ENCODE peak calls at places on chromosomes 13 and 19, in seven cellular contexts. One of them, this sample, is unnamed.

GRCh38 chr13:57630661-57631606 is 610 bp upstream of the PCDH17 start:
- DNase-seq in Peyer's patch: no peak
- DNase-seq in IMR-90: no peak
- DNase-seq in fibroblast of villous mesenchyme: no peak
- DNase-seq in HL-60: no peak
- DNase-seq in brain microvascular endothelial cell: peak
- DNase-seq in K562: no peak
- DNase-seq in this sample: no peak

GRCh38 chr13:50805805-50806204 is 37.7 kb downstream of the DLEU7 start:
- DNase-seq in Peyer's patch: no peak
- DNase-seq in IMR-90: peak
- DNase-seq in fibroblast of villous mesenchyme: peak
- DNase-seq in HL-60: no peak
- DNase-seq in brain microvascular endothelial cell: no peak
- DNase-seq in K562: no peak
- DNase-seq in this sample: no peak

GRCh38 chr19:41904118-41904870 is 21.3 kb downstream of the ARHGEF1 start:
- DNase-seq in Peyer's patch: peak
- DNase-seq in IMR-90: no peak
- DNase-seq in fibroblast of villous mesenchyme: no peak
- DNase-seq in HL-60: no peak
- DNase-seq in brain microvascular endothelial cell: no peak
- DNase-seq in K562: no peak
- DNase-seq in this sample: no peak

GRCh38 chr13:89514534-89515312 is 1832.8 kb upstream of the MIR17HG start:
- DNase-seq in Peyer's patch: no peak
- DNase-seq in IMR-90: peak
- DNase-seq in fibroblast of villous mesenchyme: peak
- DNase-seq in HL-60: no peak
- DNase-seq in brain microvascular endothelial cell: peak
- DNase-seq in K562: no peak
- DNase-seq in this sample: no peak

GRCh38 chr19:6811906-6812305 is 39.4 kb downstream of the VAV1 start:
- DNase-seq in Peyer's patch: no peak
- DNase-seq in IMR-90: peak
- DNase-seq in fibroblast of villous mesenchyme: peak
- DNase-seq in HL-60: no peak
- DNase-seq in brain microvascular endothelial cell: peak
- DNase-seq in K562: peak
- DNase-seq in this sample: no peak

GRCh38 chr13:75870397-75870801 is 234.3 kb downstream of the LMO7 start:
- DNase-seq in Peyer's patch: no peak
- DNase-seq in IMR-90: peak
- DNase-seq in fibroblast of villous mesenchyme: peak
- DNase-seq in HL-60: no peak
- DNase-seq in brain microvascular endothelial cell: no peak
- DNase-seq in K562: peak
- DNase-seq in this sample: no peak

GRCh38 chr19:43148233-43148632 is 38.1 kb downstream of the PSG5 start:
- DNase-seq in Peyer's patch: no peak
- DNase-seq in IMR-90: peak
- DNase-seq in fibroblast of villous mesenchyme: peak
- DNase-seq in HL-60: no peak
- DNase-seq in brain microvascular endothelial cell: peak
- DNase-seq in K562: no peak
- DNase-seq in this sample: no peak

GRCh38 chr13:80083516-80084085 is 257.3 kb downstream of the SPRY2 start:
- DNase-seq in Peyer's patch: no peak
- DNase-seq in IMR-90: peak
- DNase-seq in fibroblast of villous mesenchyme: peak
- DNase-seq in HL-60: no peak
- DNase-seq in brain microvascular endothelial cell: no peak
- DNase-seq in K562: no peak
- DNase-seq in this sample: no peak

GRCh38 chr13:33017410-33017929 is 1.2 kb downstream of the KL start:
- DNase-seq in Peyer's patch: peak
- DNase-seq in IMR-90: peak
- DNase-seq in fibroblast of villous mesenchyme: peak
- DNase-seq in HL-60: peak
- DNase-seq in brain microvascular endothelial cell: no peak
- DNase-seq in K562: peak
- DNase-seq in this sample: peak

GRCh38 chr13:84844473-84844872 is 954.7 kb downstream of the SLITRK6 start:
- DNase-seq in Peyer's patch: no peak
- DNase-seq in IMR-90: no peak
- DNase-seq in fibroblast of villous mesenchyme: no peak
- DNase-seq in HL-60: no peak
- DNase-seq in brain microvascular endothelial cell: no peak
- DNase-seq in K562: no peak
- DNase-seq in this sample: no peak

GRCh38 chr13:114167445-114167844 is 11.6 kb upstream of the CFAP97D2 start:
- DNase-seq in Peyer's patch: no peak
- DNase-seq in IMR-90: peak
- DNase-seq in fibroblast of villous mesenchyme: no peak
- DNase-seq in HL-60: no peak
- DNase-seq in brain microvascular endothelial cell: no peak
- DNase-seq in K562: no peak
- DNase-seq in this sample: no peak

GRCh38 chr13:100710176-100710575 is 35.6 kb upstream of the TMTC4 start:
- DNase-seq in Peyer's patch: no peak
- DNase-seq in IMR-90: no peak
- DNase-seq in fibroblast of villous mesenchyme: no peak
- DNase-seq in HL-60: no peak
- DNase-seq in brain microvascular endothelial cell: no peak
- DNase-seq in K562: no peak
- DNase-seq in this sample: no peak

GRCh38 chr13:20128459-20128927 is 32.4 kb downstream of the GJA3 start:
- DNase-seq in Peyer's patch: peak
- DNase-seq in IMR-90: no peak
- DNase-seq in fibroblast of villous mesenchyme: no peak
- DNase-seq in HL-60: no peak
- DNase-seq in brain microvascular endothelial cell: no peak
- DNase-seq in K562: no peak
- DNase-seq in this sample: no peak
- TF ChIP-seq CTCF in Peyer's patch: peak
- TF ChIP-seq CTCF in IMR-90: no peak
- TF ChIP-seq CTCF in fibroblast of villous mesenchyme: no peak
- TF ChIP-seq CTCF in HL-60: no peak
- TF ChIP-seq CTCF in brain microvascular endothelial cell: peak
- TF ChIP-seq CTCF in K562: no peak
- TF ChIP-seq CTCF in this sample: no peak

GRCh38 chr13:72174549-72174948 is 307.5 kb upstream of the DACH1 start:
- DNase-seq in Peyer's patch: no peak
- DNase-seq in IMR-90: no peak
- DNase-seq in fibroblast of villous mesenchyme: no peak
- DNase-seq in HL-60: no peak
- DNase-seq in brain microvascular endothelial cell: no peak
- DNase-seq in K562: no peak
- DNase-seq in this sample: no peak

GRCh38 chr13:72181661-72182060 is 314.7 kb upstream of the DACH1 start:
- DNase-seq in Peyer's patch: no peak
- DNase-seq in IMR-90: no peak
- DNase-seq in fibroblast of villous mesenchyme: no peak
- DNase-seq in HL-60: no peak
- DNase-seq in brain microvascular endothelial cell: no peak
- DNase-seq in K562: no peak
- DNase-seq in this sample: no peak

GRCh38 chr13:72185756-72186155 is 318.8 kb upstream of the DACH1 start:
- DNase-seq in Peyer's patch: no peak
- DNase-seq in IMR-90: no peak
- DNase-seq in fibroblast of villous mesenchyme: no peak
- DNase-seq in HL-60: no peak
- DNase-seq in brain microvascular endothelial cell: no peak
- DNase-seq in K562: no peak
- DNase-seq in this sample: no peak

GRCh38 chr13:72180253-72180952 is 313.4 kb upstream of the DACH1 start:
- DNase-seq in Peyer's patch: no peak
- DNase-seq in IMR-90: peak
- DNase-seq in fibroblast of villous mesenchyme: no peak
- DNase-seq in HL-60: no peak
- DNase-seq in brain microvascular endothelial cell: peak
- DNase-seq in K562: no peak
- DNase-seq in this sample: no peak
- TF ChIP-seq CTCF in Peyer's patch: no peak
- TF ChIP-seq CTCF in IMR-90: no peak
- TF ChIP-seq CTCF in fibroblast of villous mesenchyme: no peak
- TF ChIP-seq CTCF in HL-60: no peak
- TF ChIP-seq CTCF in brain microvascular endothelial cell: no peak
- TF ChIP-seq CTCF in K562: no peak
- TF ChIP-seq CTCF in this sample: no peak

GRCh38 chr19:2110822-2111221 is 14.1 kb downstream of the IZUMO4 start:
- DNase-seq in Peyer's patch: no peak
- DNase-seq in IMR-90: no peak
- DNase-seq in fibroblast of villous mesenchyme: no peak
- DNase-seq in HL-60: no peak
- DNase-seq in brain microvascular endothelial cell: no peak
- DNase-seq in K562: no peak
- DNase-seq in this sample: no peak
- TF ChIP-seq CTCF in Peyer's patch: no peak
- TF ChIP-seq CTCF in IMR-90: no peak
- TF ChIP-seq CTCF in fibroblast of villous mesenchyme: no peak
- TF ChIP-seq CTCF in HL-60: no peak
- TF ChIP-seq CTCF in brain microvascular endothelial cell: peak
- TF ChIP-seq CTCF in K562: no peak
- TF ChIP-seq CTCF in this sample: no peak

GRCh38 chr13:29730253-29730652 is 120.2 kb downstream of the UBL3 start:
- DNase-seq in Peyer's patch: no peak
- DNase-seq in IMR-90: no peak
- DNase-seq in fibroblast of villous mesenchyme: no peak
- DNase-seq in HL-60: no peak
- DNase-seq in brain microvascular endothelial cell: no peak
- DNase-seq in K562: no peak
- DNase-seq in this sample: no peak
- TF ChIP-seq CTCF in Peyer's patch: no peak
- TF ChIP-seq CTCF in IMR-90: no peak
- TF ChIP-seq CTCF in fibroblast of villous mesenchyme: no peak
- TF ChIP-seq CTCF in HL-60: no peak
- TF ChIP-seq CTCF in brain microvascular endothelial cell: no peak
- TF ChIP-seq CTCF in K562: no peak
- TF ChIP-seq CTCF in this sample: peak

DNA sequence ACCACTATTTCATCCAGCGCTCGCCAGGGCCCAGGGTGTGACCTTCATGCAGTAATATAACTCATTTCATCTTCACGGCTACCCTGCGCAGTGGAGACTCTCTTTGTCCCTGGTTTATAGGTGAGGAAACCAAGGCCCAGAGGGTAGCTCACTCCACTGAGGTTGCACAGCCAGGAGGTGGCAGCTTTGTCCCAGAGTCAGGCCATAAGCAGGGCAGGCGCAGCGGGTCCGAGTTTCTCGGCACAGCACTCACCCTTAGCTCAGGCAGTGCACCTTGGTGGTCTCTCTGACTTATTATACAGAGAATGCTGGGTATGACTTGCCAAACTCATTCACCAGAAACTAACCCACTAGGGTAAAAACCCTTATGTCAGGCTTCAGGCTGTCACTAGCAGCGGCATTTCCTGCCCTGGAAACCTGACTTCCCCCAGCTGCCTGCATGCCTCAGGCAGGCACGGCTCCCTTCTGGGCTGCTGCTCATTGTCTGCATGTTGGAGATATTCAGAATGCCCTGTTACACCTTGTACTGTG is 24.5 kb downstream of the PPP5C start:
- DNase-seq in Peyer's patch: peak
- DNase-seq in IMR-90: peak
- DNase-seq in fibroblast of villous mesenchyme: no peak
- DNase-seq in HL-60: no peak
- DNase-seq in brain microvascular endothelial cell: no peak
- DNase-seq in K562: no peak
- DNase-seq in this sample: no peak
- TF ChIP-seq CTCF in Peyer's patch: no peak
- TF ChIP-seq CTCF in IMR-90: no peak
- TF ChIP-seq CTCF in fibroblast of villous mesenchyme: no peak
- TF ChIP-seq CTCF in HL-60: no peak
- TF ChIP-seq CTCF in brain microvascular endothelial cell: peak
- TF ChIP-seq CTCF in K562: no peak
- TF ChIP-seq CTCF in this sample: no peak

DNA sequence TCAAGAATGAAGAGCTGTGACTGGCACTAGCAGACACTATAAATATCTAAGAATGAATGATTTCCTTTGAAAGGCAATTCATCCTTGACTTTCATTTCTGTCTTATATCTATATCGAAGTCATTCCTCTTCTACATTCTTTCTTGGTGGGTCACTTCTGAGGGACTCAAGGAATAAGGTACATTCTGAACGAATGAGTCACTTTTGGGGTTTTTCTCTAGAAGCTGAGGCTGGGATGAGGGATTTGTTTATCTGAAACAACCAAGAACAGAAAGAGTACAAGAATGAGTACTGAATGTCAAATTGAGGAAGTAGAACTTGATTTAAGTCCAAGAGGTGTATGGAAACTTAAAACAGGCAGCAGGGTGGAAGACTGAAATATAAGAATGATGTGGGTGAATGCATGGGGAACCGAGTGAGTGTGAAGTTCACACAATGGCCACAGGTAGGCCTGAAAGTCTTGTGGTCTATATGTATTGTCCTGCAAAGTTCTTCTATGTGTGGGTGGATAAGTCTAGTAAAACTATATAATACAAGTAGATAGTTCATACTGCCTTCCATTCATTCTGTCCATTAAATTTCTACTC is 343.9 kb downstream of the OXGR1 start:
- DNase-seq in Peyer's patch: no peak
- DNase-seq in IMR-90: no peak
- DNase-seq in fibroblast of villous mesenchyme: peak
- DNase-seq in HL-60: no peak
- DNase-seq in brain microvascular endothelial cell: peak
- DNase-seq in K562: no peak
- DNase-seq in this sample: no peak
- TF ChIP-seq CTCF in Peyer's patch: no peak
- TF ChIP-seq CTCF in IMR-90: no peak
- TF ChIP-seq CTCF in fibroblast of villous mesenchyme: no peak
- TF ChIP-seq CTCF in HL-60: no peak
- TF ChIP-seq CTCF in brain microvascular endothelial cell: no peak
- TF ChIP-seq CTCF in K562: no peak
- TF ChIP-seq CTCF in this sample: no peak

GRCh38 chr19:47853003-47853402 is 6.0 kb upstream of the TPRX2 start:
- DNase-seq in Peyer's patch: no peak
- DNase-seq in IMR-90: no peak
- DNase-seq in fibroblast of villous mesenchyme: no peak
- DNase-seq in HL-60: no peak
- DNase-seq in brain microvascular endothelial cell: no peak
- DNase-seq in K562: no peak
- DNase-seq in this sample: no peak

GRCh38 chr19:47854459-47854858 is 4.6 kb upstream of the TPRX2 start:
- DNase-seq in Peyer's patch: no peak
- DNase-seq in IMR-90: no peak
- DNase-seq in fibroblast of villous mesenchyme: no peak
- DNase-seq in HL-60: no peak
- DNase-seq in brain microvascular endothelial cell: no peak
- DNase-seq in K562: no peak
- DNase-seq in this sample: no peak

GRCh38 chr19:47848425-47848824 is 10.6 kb upstream of the TPRX2 start:
- DNase-seq in Peyer's patch: no peak
- DNase-seq in IMR-90: no peak
- DNase-seq in fibroblast of villous mesenchyme: no peak
- DNase-seq in HL-60: no peak
- DNase-seq in brain microvascular endothelial cell: no peak
- DNase-seq in K562: no peak
- DNase-seq in this sample: no peak

GRCh38 chr19:47848871-47849473 is 10.1 kb upstream of the TPRX2 start:
- DNase-seq in Peyer's patch: no peak
- DNase-seq in IMR-90: no peak
- DNase-seq in fibroblast of villous mesenchyme: peak
- DNase-seq in HL-60: no peak
- DNase-seq in brain microvascular endothelial cell: peak
- DNase-seq in K562: peak
- DNase-seq in this sample: no peak
- TF ChIP-seq CTCF in Peyer's patch: no peak
- TF ChIP-seq CTCF in IMR-90: peak
- TF ChIP-seq CTCF in fibroblast of villous mesenchyme: peak
- TF ChIP-seq CTCF in HL-60: no peak
- TF ChIP-seq CTCF in brain microvascular endothelial cell: peak
- TF ChIP-seq CTCF in K562: peak
- TF ChIP-seq CTCF in this sample: peak

This sample was measured in CD14-positive monocyte.